ENCODE peak calls at places on chromosomes 16 and 17, in seven cellular contexts. One of them, this sample, is unnamed.

GRCh38 chr17:52064791-52065211 is 93.7 kb downstream of the CA10 start:
- DNase-seq in kidney epithelial cell: no peak
- DNase-seq in HCT116: no peak
- DNase-seq in colonic mucosa: no peak
- DNase-seq in cardiac muscle cell: no peak
- DNase-seq in HL-60: no peak
- DNase-seq in brain microvascular endothelial cell: no peak
- DNase-seq in this sample: peak

GRCh38 chr17:61416540-61417363 is 17.1 kb downstream of the TBX2 start:
- DNase-seq in kidney epithelial cell: peak
- DNase-seq in colonic mucosa: peak
- DNase-seq in cardiac muscle cell: peak
- DNase-seq in HCT116: peak
- DNase-seq in brain microvascular endothelial cell: peak
- DNase-seq in HL-60: no peak
- DNase-seq in this sample: no peak

GRCh38 chr17:82238562-82239201 is 9.8 kb downstream of the SLC16A3 start:
- DNase-seq in HL-60: peak
- DNase-seq in kidney epithelial cell: no peak
- DNase-seq in HCT116: no peak
- DNase-seq in cardiac muscle cell: peak
- DNase-seq in colonic mucosa: peak
- DNase-seq in brain microvascular endothelial cell: peak
- DNase-seq in this sample: no peak

GRCh38 chr17:67393809-67394418 is 16.8 kb downstream of the PITPNC1 start:
- DNase-seq in cardiac muscle cell: no peak
- DNase-seq in kidney epithelial cell: no peak
- DNase-seq in HCT116: no peak
- DNase-seq in brain microvascular endothelial cell: no peak
- DNase-seq in colonic mucosa: no peak
- DNase-seq in HL-60: no peak
- DNase-seq in this sample: no peak

GRCh38 chr17:19768046-19768782 is 20.1 kb upstream of the ALDH3A1 start:
- DNase-seq in HL-60: no peak
- DNase-seq in HCT116: no peak
- DNase-seq in brain microvascular endothelial cell: no peak
- DNase-seq in colonic mucosa: no peak
- DNase-seq in kidney epithelial cell: no peak
- DNase-seq in cardiac muscle cell: no peak
- DNase-seq in this sample: no peak

GRCh38 chr16:2156025-2156848 is 655 bp downstream of the TRAF7 start:
- DNase-seq in HL-60: peak
- DNase-seq in cardiac muscle cell: peak
- DNase-seq in colonic mucosa: peak
- DNase-seq in kidney epithelial cell: no peak
- DNase-seq in HCT116: no peak
- DNase-seq in brain microvascular endothelial cell: peak
- DNase-seq in this sample: no peak

GRCh38 chr17:68301438-68301959 is 10.2 kb downstream of the ARSG start:
- DNase-seq in kidney epithelial cell: no peak
- DNase-seq in HL-60: no peak
- DNase-seq in colonic mucosa: no peak
- DNase-seq in cardiac muscle cell: no peak
- DNase-seq in brain microvascular endothelial cell: no peak
- DNase-seq in HCT116: no peak
- DNase-seq in this sample: no peak

GRCh38 chr17:66819466-66819865 is 15.5 kb upstream of the CACNG5 start:
- DNase-seq in kidney epithelial cell: no peak
- DNase-seq in colonic mucosa: no peak
- DNase-seq in brain microvascular endothelial cell: no peak
- DNase-seq in cardiac muscle cell: no peak
- DNase-seq in HL-60: no peak
- DNase-seq in HCT116: no peak
- DNase-seq in this sample: no peak

GRCh38 chr16:74748710-74749073 is 25.9 kb downstream of the FA2H start:
- DNase-seq in HCT116: no peak
- DNase-seq in kidney epithelial cell: no peak
- DNase-seq in brain microvascular endothelial cell: no peak
- DNase-seq in colonic mucosa: no peak
- DNase-seq in HL-60: no peak
- DNase-seq in cardiac muscle cell: no peak
- DNase-seq in this sample: no peak

GRCh38 chr17:70074991-70075390 is at the start of gene KCNJ16:
- DNase-seq in colonic mucosa: peak
- DNase-seq in kidney epithelial cell: peak
- DNase-seq in HL-60: no peak
- DNase-seq in cardiac muscle cell: no peak
- DNase-seq in brain microvascular endothelial cell: no peak
- DNase-seq in HCT116: no peak
- DNase-seq in this sample: no peak

GRCh38 chr17:60639019-60639330 is 38.7 kb upstream of the BCAS3 start:
- DNase-seq in kidney epithelial cell: no peak
- DNase-seq in HCT116: no peak
- DNase-seq in colonic mucosa: no peak
- DNase-seq in HL-60: no peak
- DNase-seq in cardiac muscle cell: no peak
- DNase-seq in brain microvascular endothelial cell: no peak
- DNase-seq in this sample: no peak

GRCh38 chr17:17446666-17447155 is 30.1 kb upstream of the MED9 start:
- DNase-seq in cardiac muscle cell: no peak
- DNase-seq in HL-60: no peak
- DNase-seq in HCT116: no peak
- DNase-seq in colonic mucosa: no peak
- DNase-seq in kidney epithelial cell: no peak
- DNase-seq in brain microvascular endothelial cell: no peak
- DNase-seq in this sample: no peak

GRCh38 chr17:74369221-74369620 is 1.9 kb downstream of the GPR142 start:
- DNase-seq in brain microvascular endothelial cell: no peak
- DNase-seq in HL-60: no peak
- DNase-seq in colonic mucosa: peak
- DNase-seq in HCT116: no peak
- DNase-seq in kidney epithelial cell: no peak
- DNase-seq in cardiac muscle cell: no peak
- DNase-seq in this sample: no peak

GRCh38 chr17:74369665-74370490 is 2.6 kb downstream of the GPR142 start:
- DNase-seq in kidney epithelial cell: no peak
- DNase-seq in cardiac muscle cell: no peak
- DNase-seq in brain microvascular endothelial cell: no peak
- DNase-seq in HCT116: no peak
- DNase-seq in HL-60: no peak
- DNase-seq in colonic mucosa: no peak
- DNase-seq in this sample: no peak

GRCh38 chr17:74368341-74369152 is 1.2 kb downstream of the GPR142 start:
- DNase-seq in cardiac muscle cell: peak
- DNase-seq in kidney epithelial cell: no peak
- DNase-seq in colonic mucosa: peak
- DNase-seq in HL-60: no peak
- DNase-seq in HCT116: peak
- DNase-seq in brain microvascular endothelial cell: peak
- DNase-seq in this sample: peak

GRCh38 chr17:74362811-74363498 is 1.3 kb upstream of the BTBD17 start:
- DNase-seq in HCT116: no peak
- DNase-seq in colonic mucosa: no peak
- DNase-seq in kidney epithelial cell: no peak
- DNase-seq in HL-60: no peak
- DNase-seq in cardiac muscle cell: no peak
- DNase-seq in brain microvascular endothelial cell: no peak
- DNase-seq in this sample: no peak

GRCh38 chr17:74367206-74367605 is at the start of gene GPR142:
- DNase-seq in colonic mucosa: no peak
- DNase-seq in cardiac muscle cell: no peak
- DNase-seq in brain microvascular endothelial cell: no peak
- DNase-seq in kidney epithelial cell: no peak
- DNase-seq in HL-60: no peak
- DNase-seq in HCT116: no peak
- DNase-seq in this sample: no peak
- H3K4me3 ChIP-seq in colonic mucosa: no peak
- H3K4me3 ChIP-seq in cardiac muscle cell: no peak
- H3K4me3 ChIP-seq in brain microvascular endothelial cell: no peak
- H3K4me3 ChIP-seq in kidney epithelial cell: no peak
- H3K4me3 ChIP-seq in HL-60: no peak
- H3K4me3 ChIP-seq in HCT116: no peak
- H3K4me3 ChIP-seq in this sample: no peak

DNA sequence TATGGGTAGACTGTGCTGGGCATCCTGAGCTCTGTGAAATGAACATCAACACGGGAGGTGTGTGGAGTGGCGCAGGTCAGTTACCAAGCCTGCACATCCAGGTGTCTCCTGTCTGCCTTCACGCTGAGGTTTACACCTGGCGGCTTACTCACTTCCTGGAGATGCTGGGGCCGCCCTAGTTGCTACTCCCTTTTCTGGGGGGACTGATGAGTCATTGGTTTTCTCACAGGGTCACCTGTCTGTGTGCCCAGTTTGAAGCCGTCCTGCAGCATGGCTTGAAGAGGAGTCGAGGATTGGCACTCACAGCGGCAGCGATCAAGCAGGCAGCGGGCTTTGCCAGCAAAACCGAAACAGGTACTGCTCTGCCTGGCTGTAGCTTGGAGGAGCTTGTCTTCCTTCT is 50.6 kb downstream of the SNX29 start:
- DNase-seq in cardiac muscle cell: no peak
- DNase-seq in brain microvascular endothelial cell: no peak
- DNase-seq in HCT116: peak
- DNase-seq in kidney epithelial cell: no peak
- DNase-seq in HL-60: no peak
- DNase-seq in colonic mucosa: no peak
- DNase-seq in this sample: no peak
- H3K4me3 ChIP-seq in cardiac muscle cell: no peak
- H3K4me3 ChIP-seq in brain microvascular endothelial cell: no peak
- H3K4me3 ChIP-seq in HCT116: peak
- H3K4me3 ChIP-seq in kidney epithelial cell: no peak
- H3K4me3 ChIP-seq in HL-60: no peak
- H3K4me3 ChIP-seq in colonic mucosa: no peak
- H3K4me3 ChIP-seq in this sample: no peak

DNA sequence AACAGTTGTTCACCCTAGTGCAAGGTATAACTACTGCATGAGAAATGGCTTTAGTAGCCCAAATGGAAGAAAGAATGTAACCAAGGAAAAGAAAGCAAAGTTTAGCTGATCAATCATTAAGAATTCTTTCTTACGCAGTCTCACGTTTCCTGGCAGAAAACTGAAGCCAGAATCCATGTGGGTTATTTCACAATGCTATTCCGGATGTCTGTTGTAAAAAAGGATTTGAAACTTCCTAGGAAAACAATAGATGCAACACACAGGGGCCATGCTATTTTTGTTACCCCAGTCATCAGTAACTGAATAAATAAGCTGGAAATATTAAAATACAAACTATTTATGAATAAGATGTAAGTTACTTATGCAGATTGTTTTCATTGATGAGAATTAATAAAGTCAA is 802.5 kb downstream of the CDH8 start:
- DNase-seq in colonic mucosa: no peak
- DNase-seq in kidney epithelial cell: no peak
- DNase-seq in HCT116: no peak
- DNase-seq in cardiac muscle cell: no peak
- DNase-seq in brain microvascular endothelial cell: no peak
- DNase-seq in HL-60: no peak
- DNase-seq in this sample: no peak
- H3K4me3 ChIP-seq in colonic mucosa: no peak
- H3K4me3 ChIP-seq in kidney epithelial cell: no peak
- H3K4me3 ChIP-seq in HCT116: no peak
- H3K4me3 ChIP-seq in cardiac muscle cell: no peak
- H3K4me3 ChIP-seq in brain microvascular endothelial cell: no peak
- H3K4me3 ChIP-seq in HL-60: no peak
- H3K4me3 ChIP-seq in this sample: no peak

GRCh38 chr16:56938664-56939513 is 6.9 kb downstream of the HERPUD1 start:
- DNase-seq in kidney epithelial cell: no peak
- DNase-seq in HCT116: no peak
- DNase-seq in colonic mucosa: no peak
- DNase-seq in HL-60: no peak
- DNase-seq in brain microvascular endothelial cell: no peak
- DNase-seq in cardiac muscle cell: no peak
- DNase-seq in this sample: no peak

GRCh38 chr16:56935201-56935600 is 3.3 kb downstream of the HERPUD1 start:
- DNase-seq in kidney epithelial cell: no peak
- DNase-seq in HL-60: no peak
- DNase-seq in colonic mucosa: no peak
- DNase-seq in brain microvascular endothelial cell: no peak
- DNase-seq in cardiac muscle cell: no peak
- DNase-seq in HCT116: no peak
- DNase-seq in this sample: no peak

GRCh38 chr16:56939801-56940200 is 7.9 kb downstream of the HERPUD1 start:
- DNase-seq in colonic mucosa: no peak
- DNase-seq in HL-60: no peak
- DNase-seq in kidney epithelial cell: no peak
- DNase-seq in cardiac muscle cell: no peak
- DNase-seq in brain microvascular endothelial cell: no peak
- DNase-seq in HCT116: no peak
- DNase-seq in this sample: no peak

GRCh38 chr16:56936491-56936890 is 4.5 kb downstream of the HERPUD1 start:
- DNase-seq in colonic mucosa: no peak
- DNase-seq in cardiac muscle cell: no peak
- DNase-seq in brain microvascular endothelial cell: no peak
- DNase-seq in HL-60: no peak
- DNase-seq in HCT116: no peak
- DNase-seq in kidney epithelial cell: no peak
- DNase-seq in this sample: no peak

GRCh38 chr16:56936950-56937349 is 5.0 kb downstream of the HERPUD1 start:
- DNase-seq in cardiac muscle cell: no peak
- DNase-seq in HCT116: no peak
- DNase-seq in colonic mucosa: no peak
- DNase-seq in HL-60: no peak
- DNase-seq in kidney epithelial cell: no peak
- DNase-seq in brain microvascular endothelial cell: no peak
- DNase-seq in this sample: no peak
- H3K4me3 ChIP-seq in cardiac muscle cell: no peak
- H3K4me3 ChIP-seq in HCT116: no peak
- H3K4me3 ChIP-seq in colonic mucosa: no peak
- H3K4me3 ChIP-seq in HL-60: no peak
- H3K4me3 ChIP-seq in kidney epithelial cell: no peak
- H3K4me3 ChIP-seq in brain microvascular endothelial cell: no peak
- H3K4me3 ChIP-seq in this sample: peak

This sample was measured in skeletal muscle cell.